ENCODE peak calls at places on chromosomes 6 and 20, in eight cellular contexts. K is right cardiac atrium, C is pancreas, O is neuronal stem cell, Q is lower lobe of right lung, H is heart right ventricle, W is uterus, A is A549. P is an unnamed sample. For H3K9me3, the result is how much of the 10 kb centered on the place peaks cover.

GRCh38 chr6:55497694-55498093 is 81.3 kb downstream of the HMGCLL1 start:
- DNase-seq in O (no peak), K (no peak), W (no peak), Q (no peak), A (no peak), C (no peak), H (no peak), P (no peak)

GRCh38 chr6:40444307-40444706 is 142.9 kb downstream of the LRFN2 start:
- DNase-seq in H (no peak), K (no peak), W (no peak), C (no peak), A (no peak), O (no peak), Q (no peak), P (no peak)

GRCh38 chr6:56720882-56721281 is 78.2 kb upstream of the DST start:
- DNase-seq in H (no peak), Q (no peak), A (no peak), K (no peak), W (no peak), O (no peak), C (no peak), P (no peak)

GRCh38 chr6:71262914-71263313 is 25.7 kb upstream of the OGFRL1 start:
- DNase-seq in W (no peak), C (no peak), O (no peak), A (no peak), Q (no peak), H (no peak), K (peak), P (no peak)

GRCh38 chr20:46332373-46333135 is 24.3 kb upstream of the CDH22 start:
- DNase-seq in C (no peak), W (no peak), H (no peak), K (no peak), Q (no peak), O (no peak), A (no peak), P (no peak)

GRCh38 chr6:118606268-118606667 is 45.1 kb downstream of the CEP85L start:
- DNase-seq in O (no peak), A (no peak), C (no peak), K (no peak), W (no peak), Q (no peak), H (no peak), P (no peak)

GRCh38 chr6:142301421-142302391 is at the start of gene ADGRG6:
- DNase-seq in Q (peak), C (peak), H (peak), W (no peak), K (peak), O (peak), A (peak), P (peak)

GRCh38 chr6:158518196-158519127 is 41.4 kb upstream of the TMEM181 start:
- DNase-seq in W (peak), H (peak), K (peak), O (no peak), C (peak), A (peak), Q (no peak), P (peak)

GRCh38 chr6:79586548-79586947 is 44.6 kb upstream of the SH3BGRL2 start:
- DNase-seq in Q (no peak), K (no peak), A (peak), W (no peak), O (no peak), C (no peak), H (no peak), P (no peak)

GRCh38 chr6:127606131-127606562 is 29.2 kb downstream of the C6orf58 start:
- DNase-seq in A (peak), Q (no peak), O (peak), W (no peak), H (no peak), C (no peak), K (no peak), P (no peak)

GRCh38 chr6:69881322-69882151 is 15.2 kb downstream of the COL19A1 start:
- DNase-seq in A (no peak), O (no peak), H (no peak), C (no peak), W (no peak), Q (no peak), K (no peak), P (no peak)

GRCh38 chr6:112694986-112695385 is 347.9 kb downstream of the RFPL4B start:
- DNase-seq in A (no peak), K (no peak), O (peak), W (no peak), Q (no peak), C (no peak), H (no peak), P (no peak)

GRCh38 chr6:86500035-86500434 is 437.3 kb upstream of the HTR1E start:
- DNase-seq in A (no peak), Q (no peak), W (no peak), C (no peak), K (no peak), H (no peak), O (no peak), P (no peak)

GRCh38 chr6:106808758-106809157 is 165.8 kb downstream of the CD24 start:
- DNase-seq in H (no peak), C (no peak), W (no peak), K (no peak), O (no peak), A (no peak), Q (no peak), P (no peak)
- H3K9me3 ChIP-seq in H (half or more), C (under half), W (under half), K (under half), O (under half), A (under half), Q (under half), P (under half)

DNA sequence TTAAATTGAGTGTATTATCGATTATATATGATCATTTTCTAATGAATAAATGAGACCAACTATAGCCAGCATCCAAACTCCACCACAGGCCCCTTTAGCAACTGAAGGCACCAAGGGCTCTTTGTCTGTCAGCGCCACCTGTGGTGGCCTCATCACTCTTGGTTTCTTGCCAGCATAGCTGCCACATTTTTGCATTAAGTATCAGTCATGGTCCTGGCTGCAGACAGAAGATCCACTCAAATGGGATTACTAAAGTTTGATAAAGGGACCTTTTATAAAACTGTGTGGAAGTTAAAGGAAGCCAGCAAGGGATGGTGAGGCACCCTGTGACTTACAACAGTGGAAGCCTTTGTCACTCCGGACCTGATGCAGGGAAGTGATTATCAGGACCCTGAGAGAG is 162.9 kb downstream of the C6orf118 start:
- DNase-seq in Q (no peak), A (no peak), C (no peak), H (no peak), K (no peak), O (no peak), W (no peak), P (no peak)
- H3K9me3 ChIP-seq in Q (under half), A (under half), C (under half), H (under half), K (under half), O (under half), W (under half), P (under half)

DNA sequence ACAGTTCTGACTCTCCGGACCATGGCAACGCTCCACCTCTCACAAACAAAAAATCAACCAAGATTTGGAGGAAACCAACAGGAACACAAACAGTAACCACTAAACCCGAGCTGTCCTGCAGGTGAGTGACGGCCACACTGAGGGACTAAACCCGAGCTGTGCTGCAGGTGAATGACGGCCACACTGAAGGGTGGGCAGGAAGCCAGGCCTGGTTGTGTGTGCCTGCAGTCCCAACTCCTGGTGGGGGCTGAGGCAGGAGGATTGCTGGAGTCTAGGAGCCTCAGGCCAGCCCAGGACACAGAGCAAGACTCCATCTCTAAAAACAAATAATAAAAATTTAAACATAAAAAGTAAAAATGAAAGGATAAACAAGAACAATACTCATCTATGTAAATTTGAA is 80.6 kb downstream of the TAF4 start:
- DNase-seq in A (no peak), K (no peak), O (no peak), H (no peak), C (no peak), W (no peak), Q (no peak), P (no peak)
- H3K9me3 ChIP-seq in A (under half), K (under half), O (under half), H (under half), C (under half), W (under half), Q (under half), P (under half)

GRCh38 chr6:170102038-170102437 is 188.8 kb downstream of the DLL1 start:
- DNase-seq in A (no peak), K (peak), Q (no peak), C (no peak), W (no peak), H (no peak), O (no peak), P (no peak)
- H3K9me3 ChIP-seq in A (under half), K (under half), Q (under half), C (under half), W (under half), H (under half), O (under half), P (under half)

GRCh38 chr20:38588303-38588702 is 7.3 kb downstream of the ADIG start:
- DNase-seq in H (no peak), K (no peak), Q (no peak), O (no peak), A (no peak), C (no peak), W (no peak), P (no peak)
- H3K9me3 ChIP-seq in H (under half), K (under half), Q (under half), O (under half), A (under half), C (under half), W (under half), P (under half)

GRCh38 chr20:29119141-29119540 is 2138.3 kb upstream of the DEFB115 start:
- DNase-seq in C (no peak), Q (no peak), W (no peak), A (no peak), K (peak), O (no peak), H (no peak), P (no peak)

DNA sequence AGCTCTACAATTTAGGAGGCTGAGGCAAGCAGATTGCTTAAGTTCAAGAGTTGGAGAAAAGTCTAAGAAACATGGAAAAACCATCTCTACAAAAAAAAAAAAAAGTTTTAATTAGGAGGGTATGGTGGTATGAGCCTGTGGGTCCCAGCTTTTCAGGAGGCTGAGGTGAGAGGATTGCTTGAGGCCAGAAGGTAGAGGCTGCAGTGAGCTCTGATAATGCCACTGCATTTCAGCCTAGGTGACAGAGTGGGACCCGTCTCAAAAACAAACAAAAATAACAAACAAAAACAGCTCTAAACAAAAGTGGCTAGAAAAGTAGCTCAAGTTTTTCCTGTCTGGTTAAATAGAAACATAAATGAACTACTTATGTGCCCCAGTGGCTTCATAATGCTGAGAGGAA is 2133.6 kb upstream of the DEFB115 start:
- DNase-seq in H (no peak), A (no peak), W (no peak), O (no peak), Q (no peak), K (no peak), C (no peak), P (no peak)
- H3K9me3 ChIP-seq in H (under half), A (under half), W (under half), O (under half), Q (under half), K (under half), C (under half), P (under half)

GRCh38 chr20:55213653-55214052 is 738.3 kb downstream of the DOK5 start:
- DNase-seq in K (no peak), A (no peak), O (no peak), C (no peak), Q (no peak), H (no peak), W (no peak), P (no peak)
- H3K9me3 ChIP-seq in K (under half), A (under half), O (under half), C (under half), Q (under half), H (under half), W (under half), P (under half)

P was measured in T-helper 17 cell.